ENCODE peak calls at places on chromosomes 3 and 15, in seven cellular contexts. M, S, Z, E, V, Y and D are unnamed samples.

GRCh38 chr3:141108002-141108401 is 56.9 kb downstream of the SPSB4 start:
- DNase-seq in V (no peak), M (no peak), Z (no peak), Y (no peak), S (no peak), E (no peak), D (peak; percentile 64)

GRCh38 chr3:133472242-133472641 is 72.4 kb downstream of the BFSP2 start:
- DNase-seq in Y (peak; percentile 46), E (no peak), S (peak; percentile 10), M (peak; percentile 54), Z (no peak), V (no peak), D (no peak)

GRCh38 chr15:89330119-89330518 is 4.5 kb downstream of the POLG start:
- DNase-seq in Z (no peak), E (no peak), M (peak; percentile 67), V (no peak), S (no peak), Y (no peak), D (no peak)

GRCh38 chr15:61131598-61131954 is 97.5 kb downstream of the RORA start:
- DNase-seq in Z (no peak), E (no peak), S (no peak), V (no peak), Y (no peak), M (no peak), D (no peak)

GRCh38 chr3:12473503-12473902 is 10.8 kb upstream of the TSEN2 start:
- DNase-seq in V (no peak), Y (no peak), S (no peak), Z (no peak), M (no peak), E (no peak), D (no peak)

GRCh38 chr3:139695701-139696422 is 18.1 kb upstream of the NMNAT3 start:
- DNase-seq in Z (no peak), V (no peak), E (no peak), Y (no peak), M (no peak), S (no peak), D (no peak)

GRCh38 chr3:177973241-177973840 is 562.9 kb upstream of the KCNMB2 start:
- DNase-seq in Z (no peak), S (no peak), V (no peak), M (no peak), Y (peak; percentile 57), E (no peak), D (no peak)

GRCh38 chr3:3798641-3799113 is 554 bp upstream of the LRRN1 start:
- DNase-seq in Z (peak; percentile 66), M (peak; percentile 9), E (no peak), V (no peak), Y (no peak), S (no peak), D (no peak)

GRCh38 chr3:136277115-136277514 is 27.0 kb downstream of the PCCB start:
- DNase-seq in V (no peak), Y (no peak), M (no peak), E (no peak), Z (no peak), S (no peak), D (no peak)

GRCh38 chr3:116020495-116020894 is 397.2 kb downstream of the GAP43 start:
- DNase-seq in S (peak; percentile 14), M (no peak), V (no peak), Y (peak; percentile 14), E (no peak), Z (no peak), D (no peak)

GRCh38 chr3:40143283-40144090 is 166.0 kb upstream of the EIF1B start:
- DNase-seq in Y (no peak), E (no peak), S (no peak), M (no peak), Z (no peak), V (no peak), D (no peak)

GRCh38 chr3:188947401-188947982 is 224.3 kb upstream of the TPRG1 start:
- DNase-seq in E (peak; percentile 91), Y (peak; percentile 85), Z (peak; percentile 86), V (peak; percentile 75), M (peak; percentile 89), S (peak; percentile 93), D (peak; percentile 97)

GRCh38 chr3:128235207-128235933 is 82.1 kb downstream of the EEFSEC start:
- DNase-seq in Y (no peak), S (no peak), E (no peak), M (no peak), Z (peak; percentile 49), V (no peak), D (no peak)

GRCh38 chr15:98778263-98778959 is 130.1 kb downstream of the IGF1R start:
- DNase-seq in E (no peak), Z (no peak), V (no peak), Y (no peak), S (no peak), M (no peak), D (peak; percentile 60)

GRCh38 chr15:87743557-87743956 is 513.0 kb downstream of the NTRK3 start:
- DNase-seq in Y (no peak), E (no peak), S (no peak), V (no peak), Z (no peak), M (no peak), D (no peak)

GRCh38 chr3:81301230-81301629 is 460.2 kb downstream of the GBE1 start:
- DNase-seq in S (no peak), Y (no peak), V (no peak), E (no peak), Z (peak; percentile 50), M (no peak), D (no peak)

GRCh38 chr15:71374607-71375352 is 259.5 kb downstream of the THSD4 start:
- DNase-seq in Y (no peak), E (no peak), S (no peak), Z (no peak), V (no peak), M (peak; percentile 24), D (no peak)

GRCh38 chr15:71379893-71380292 is 264.6 kb downstream of the THSD4 start:
- DNase-seq in V (no peak), E (no peak), M (no peak), Z (no peak), S (no peak), Y (no peak), D (no peak)

GRCh38 chr15:71373917-71374316 is 258.6 kb downstream of the THSD4 start:
- DNase-seq in E (no peak), M (no peak), Z (no peak), Y (no peak), S (no peak), V (no peak), D (no peak)

GRCh38 chr15:71380345-71380744 is 265.1 kb downstream of the THSD4 start:
- DNase-seq in M (no peak), Z (no peak), S (no peak), V (no peak), E (no peak), Y (no peak), D (no peak)

GRCh38 chr15:71375934-71376333 is 260.7 kb downstream of the THSD4 start:
- DNase-seq in M (no peak), Y (peak; percentile 51), E (no peak), S (no peak), Z (no peak), V (no peak), D (no peak)
- TF ChIP-seq CTCF in M (no peak), Y (no peak), E (no peak), S (no peak), Z (no peak), V (no peak), D (no peak)

GRCh38 chr3:175969456-175969855 is 1110.3 kb downstream of the NAALADL2 start:
- DNase-seq in E (no peak), V (no peak), S (no peak), Y (no peak), Z (no peak), M (no peak), D (no peak)
- H3K4me3 ChIP-seq in E (no peak overlapping the region), V (no peak overlapping the region), S (no peak overlapping the region), Y (no peak overlapping the region), Z (no peak overlapping the region), M (no peak overlapping the region), D (no peak overlapping the region)

GRCh38 chr3:186182850-186183249 is 74.0 kb upstream of the ETV5 start:
- DNase-seq in M (no peak), S (no peak), Y (no peak), E (no peak), V (no peak), Z (peak; percentile 68), D (no peak)
- TF ChIP-seq CTCF in M (no peak), S (no peak), Y (no peak), E (no peak), V (no peak), Z (no peak), D (no peak)

DNA sequence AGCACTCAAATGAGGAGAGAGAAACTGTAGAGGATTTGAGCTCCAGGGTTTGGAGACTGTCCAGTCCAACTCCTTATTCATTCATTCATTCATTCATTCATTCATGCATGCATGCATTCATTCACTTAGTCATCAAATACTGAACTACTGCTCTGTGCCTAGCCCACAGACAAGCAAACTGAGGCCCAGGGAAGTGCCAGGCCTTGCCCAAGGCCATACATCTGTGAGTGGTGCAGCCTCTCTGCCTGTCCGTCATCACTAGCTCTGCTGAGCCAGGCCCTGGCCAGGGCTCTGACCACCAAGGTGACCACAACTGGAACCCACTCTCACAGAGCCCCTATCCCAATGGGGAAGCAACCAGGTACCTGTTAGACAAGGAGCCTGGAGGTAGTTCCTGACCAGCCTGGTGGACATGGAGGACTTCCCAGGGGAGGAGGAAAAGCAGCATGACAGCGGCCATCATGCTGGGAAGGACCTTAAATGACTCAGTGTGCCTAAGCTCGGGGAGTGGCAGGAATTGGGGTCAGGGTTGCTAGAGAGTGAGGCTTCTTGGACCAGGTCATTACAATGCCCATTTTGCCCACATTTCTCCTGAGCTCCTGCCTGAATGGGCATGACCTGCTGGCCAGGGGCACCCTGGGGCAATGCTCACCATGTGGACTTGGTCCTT is 27.5 kb upstream of the RPL29 start:
- DNase-seq in Z (no peak), E (no peak), V (no peak), Y (no peak), S (no peak), M (no peak), D (no peak)
- H3K4me3 ChIP-seq in Z (no peak overlapping the region), E (no peak overlapping the region), V (no peak overlapping the region), Y (no peak overlapping the region), S (no peak overlapping the region), M (no peak overlapping the region), D (no peak overlapping the region)